ENCODE peak calls at places on chromosome 2, in nine cellular contexts. S is T-cell, I is M059J, E is GM23248, J is HFFc6, Y is ELR, W is activated T-helper 1 cell treated with Interleukin-2 at 50 U/mL for 16 hours, U is RPMI7951, T is mesenteric fat pad. L is an unnamed sample.

GRCh38 chr2:113886479-113887383 is 3.2 kb upstream of the ACTR3 start:
- DNase-seq in W (no peak), S (peak; percentile 30), U (peak; percentile 93), E (peak; percentile 91), T (no peak), Y (peak; percentile 96), J (peak; percentile 90), I (peak; percentile 83), L (peak; percentile 63)

GRCh38 chr2:36411962-36412444 is 56.4 kb downstream of the CRIM1 start:
- DNase-seq in E (no peak), Y (peak; percentile 56), W (no peak), T (no peak), S (no peak), U (no peak), I (no peak), J (no peak), L (peak; percentile 92)

GRCh38 chr2:64653174-64654062 is at the start of gene SERTAD2:
- DNase-seq in W (peak; percentile 80), I (peak; percentile 82), Y (peak; percentile 88), J (peak; percentile 74), S (peak; percentile 92), E (peak; percentile 94), T (peak; percentile 95), U (peak; percentile 87), L (peak; percentile 82)

GRCh38 chr2:230161180-230161579 is 58.6 kb downstream of the SP110 start:
- DNase-seq in T (no peak), S (no peak), I (peak; percentile 70), U (peak; percentile 81), W (no peak), Y (peak; percentile 69), J (peak; percentile 65), E (peak; percentile 76), L (no peak)

GRCh38 chr2:4628931-4629565 is 925.7 kb downstream of the DCDC2C start:
- DNase-seq in T (no peak), E (no peak), J (no peak), W (no peak), S (no peak), I (no peak), U (no peak), Y (no peak), L (no peak)

GRCh38 chr2:43276962-43277383 is 50.6 kb upstream of the ZFP36L2 start:
- DNase-seq in W (no peak), U (peak; percentile 59), Y (peak; percentile 60), E (no peak), J (no peak), I (peak; percentile 73), S (no peak), T (no peak), L (peak; percentile 37)

GRCh38 chr2:207681431-207681830 is 30.0 kb upstream of the CCNYL1 start:
- DNase-seq in S (no peak), W (no peak), E (no peak), J (no peak), U (no peak), T (no peak), Y (no peak), I (no peak), L (no peak)

GRCh38 chr2:8121826-8122505 is 559.9 kb upstream of the ID2 start:
- DNase-seq in E (peak; percentile 57), I (no peak), U (peak; percentile 50), Y (no peak), J (peak; percentile 12), S (no peak), W (no peak), T (no peak), L (peak; percentile 82)